ENCODE peak calls at places on chromosome 14, in nine cellular contexts. R is tibial artery, Y is RWPE2, B is OCI-LY7, G is left ventricle myocardium inferior, O is WTC11, J is fibroblast of mammary gland, T is left lung, A is AG09309. N is an unnamed sample.
A peak's percentile ranks its signal among the peaks of the same experiment; 100 is the strongest.

GRCh38 chr14:61493239-61493638 is 171.9 kb downstream of the PRKCH start:
- DNase-seq in G (no peak), B (no peak), J (peak; percentile 93), T (no peak), A (peak; percentile 73), Y (no peak), R (no peak), O (no peak), N (peak; percentile 86)

GRCh38 chr14:66233571-66233970 is 252.6 kb upstream of the CCDC196 start:
- DNase-seq in Y (no peak), O (no peak), G (no peak), B (no peak), J (no peak), A (no peak), R (no peak), T (no peak), N (no peak)

GRCh38 chr14:89973234-89973823 is 17.6 kb downstream of the TDP1 start:
- DNase-seq in R (peak; percentile 65), J (peak; percentile 72), O (peak; percentile 76), T (no peak), B (peak; percentile 58), Y (no peak), G (peak; percentile 38), A (peak; percentile 37), N (peak; percentile 55)

GRCh38 chr14:23159516-23159915 is 23.9 kb downstream of the SLC7A8 start:
- DNase-seq in R (no peak), B (no peak), J (no peak), T (no peak), Y (no peak), A (no peak), O (no peak), G (no peak), N (no peak)

GRCh38 chr14:35257809-35258208 is 34.4 kb upstream of the PSMA6 start:
- DNase-seq in R (no peak), O (no peak), G (no peak), B (no peak), J (peak; percentile 47), A (peak; percentile 16), T (no peak), Y (no peak), N (peak; percentile 4)

GRCh38 chr14:80425686-80426085 is 214.4 kb upstream of the DIO2 start:
- DNase-seq in G (no peak), A (peak; percentile 87), Y (peak; percentile 71), B (no peak), T (no peak), O (no peak), J (peak; percentile 91), R (no peak), N (peak; percentile 98)

GRCh38 chr14:30295980-30296379 is 263.0 kb upstream of the G2E3 start:
- DNase-seq in A (no peak), T (peak; percentile 26), R (no peak), B (no peak), G (no peak), Y (no peak), J (no peak), O (no peak), N (no peak)

GRCh38 chr14:37063467-37064240 is 108.8 kb downstream of the SLC25A21 start:
- DNase-seq in J (peak; percentile 42), R (no peak), A (no peak), B (no peak), Y (no peak), G (no peak), T (no peak), O (no peak), N (no peak)

GRCh38 chr14:87615822-87616679 is 376.9 kb downstream of the GALC start:
- DNase-seq in T (no peak), G (peak; percentile 21), J (peak; percentile 54), Y (no peak), B (peak; percentile 83), A (no peak), O (peak; percentile 76), R (no peak), N (no peak)

GRCh38 chr14:34036319-34036761 is 85.5 kb upstream of the EGLN3 start:
- DNase-seq in J (no peak), O (no peak), R (no peak), Y (no peak), A (no peak), B (no peak), G (no peak), T (no peak), N (no peak)

GRCh38 chr14:36315159-36315853 is 5.1 kb downstream of the MBIP start:
- DNase-seq in J (no peak), T (no peak), A (no peak), B (no peak), G (no peak), R (no peak), O (no peak), Y (no peak), N (no peak)

GRCh38 chr14:105866841-105867321 is 340.5 kb downstream of the TMEM121 start:
- DNase-seq in A (no peak), J (no peak), R (no peak), O (peak; percentile 1), Y (no peak), B (no peak), G (no peak), T (peak; percentile 48), N (no peak)

GRCh38 chr14:76942288-76942778 is 86.2 kb downstream of the IRF2BPL start:
- DNase-seq in B (no peak), Y (no peak), T (no peak), O (no peak), G (no peak), A (no peak), J (no peak), R (no peak), N (no peak)

GRCh38 chr14:100114109-100114765 is 45.2 kb downstream of the DEGS2 start:
- DNase-seq in B (no peak), J (no peak), R (no peak), T (no peak), A (no peak), Y (peak; percentile 42), O (no peak), G (no peak), N (no peak)

GRCh38 chr14:93095742-93096510 is 19.8 kb downstream of the ITPK1 start:
- DNase-seq in R (no peak), O (no peak), A (no peak), Y (no peak), B (no peak), T (peak; percentile 16), J (no peak), G (no peak), N (no peak)

GRCh38 chr14:93099643-93100042 is 16.1 kb downstream of the ITPK1 start:
- DNase-seq in O (no peak), T (peak; percentile 42), G (no peak), J (no peak), R (no peak), Y (no peak), B (no peak), A (no peak), N (no peak)

GRCh38 chr14:93094121-93094918 is 21.4 kb downstream of the ITPK1 start:
- DNase-seq in B (no peak), G (no peak), O (no peak), R (no peak), T (no peak), Y (no peak), A (no peak), J (no peak), N (no peak)

GRCh38 chr14:93099187-93099586 is 16.5 kb downstream of the ITPK1 start:
- DNase-seq in Y (no peak), G (no peak), T (no peak), B (no peak), J (no peak), A (no peak), O (no peak), R (no peak), N (no peak)

DNA sequence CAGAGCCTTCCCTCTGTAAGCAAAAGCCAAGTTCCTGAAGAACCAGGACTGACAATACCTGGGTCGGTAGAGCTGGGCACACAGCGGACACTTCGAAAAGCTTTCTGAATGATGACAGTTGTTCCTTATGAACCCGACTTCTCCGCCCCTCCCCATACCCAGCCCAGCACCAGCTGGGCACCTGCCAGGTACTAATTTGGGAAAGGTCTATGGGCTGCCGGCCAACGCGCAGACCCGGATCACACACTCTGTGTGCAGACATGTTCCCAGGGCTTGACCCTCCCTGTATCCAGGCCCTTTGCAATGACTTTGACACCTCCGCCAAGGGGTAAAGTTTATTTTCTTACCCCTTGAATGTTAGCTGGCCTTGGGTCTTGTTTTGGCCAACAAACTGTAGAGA is 18.8 kb downstream of the ITPK1 start:
- DNase-seq in A (no peak), B (no peak), O (no peak), T (no peak), J (no peak), R (no peak), G (peak; percentile 64), Y (no peak), N (no peak)
- TF ChIP-seq CTCF in A (no peak), B (no peak), O (no peak), T (no peak), J (no peak), R (no peak), G (no peak), Y (no peak), N (no peak)

GRCh38 chr14:69535230-69535848 is 39.3 kb downstream of the CCDC177 start:
- DNase-seq in R (peak; percentile 62), Y (no peak), J (peak; percentile 63), B (no peak), T (no peak), A (peak; percentile 8), O (peak; percentile 75), G (no peak), N (peak; percentile 36)
- TF ChIP-seq CTCF in R (peak; percentile 40), Y (peak; percentile 93), J (peak; percentile 87), B (peak; percentile 70), T (peak; percentile 42), A (peak; percentile 83), O (peak; percentile 29), G (peak; percentile 69), N (peak; percentile 80)

GRCh38 chr14:75221797-75222196 is 45.4 kb upstream of the TMED10 start:
- DNase-seq in J (no peak), O (no peak), B (peak; percentile 44), T (no peak), Y (peak; percentile 82), A (no peak), R (no peak), G (no peak), N (no peak)

GRCh38 chr14:75224561-75224960 is 48.1 kb upstream of the TMED10 start:
- DNase-seq in T (no peak), Y (no peak), J (peak; percentile 36), R (no peak), O (no peak), A (no peak), G (no peak), B (no peak), N (no peak)

GRCh38 chr14:75223664-75224154 is 47.3 kb upstream of the TMED10 start:
- DNase-seq in Y (no peak), B (peak; percentile 79), G (peak; percentile 30), O (peak; percentile 25), T (no peak), A (no peak), R (no peak), J (no peak), N (peak; percentile 26)

GRCh38 chr14:75220097-75220496 is 43.7 kb upstream of the TMED10 start:
- DNase-seq in Y (no peak), J (no peak), R (no peak), O (no peak), A (no peak), B (no peak), G (no peak), T (no peak), N (no peak)

GRCh38 chr14:75222208-75222701 is 45.8 kb upstream of the TMED10 start:
- DNase-seq in A (no peak), O (no peak), Y (peak; percentile 97), R (peak; percentile 73), J (peak; percentile 91), T (peak; percentile 79), G (peak; percentile 18), B (peak; percentile 69), N (peak; percentile 83)
- TF ChIP-seq CTCF in A (no peak), O (no peak), Y (peak; percentile 45), R (no peak), J (no peak), T (no peak), G (no peak), B (no peak), N (peak; percentile 22)

GRCh38 chr14:102759416-102759815 is 17.8 kb upstream of the TRAF3 start:
- DNase-seq in G (no peak), O (no peak), J (no peak), T (peak; percentile 63), Y (no peak), R (no peak), A (no peak), B (no peak), N (no peak)
- TF ChIP-seq CTCF in G (no peak), O (no peak), J (no peak), T (no peak), Y (no peak), R (no peak), A (no peak), B (no peak), N (no peak)